ENCODE peak calls at places on chromosomes 13 and 19, in seven cellular contexts. H, E, O, G, U, C and V are unnamed samples.

GRCh38 chr19:19134687-19135158 is 3.6 kb downstream of the TMEM161A start:
- DNase-seq in H (no peak), E (peak; percentile 30), O (no peak), G (no peak), U (no peak), C (no peak), V (no peak)

GRCh38 chr19:47247308-47247990 is 8.9 kb upstream of the CCDC9 start:
- DNase-seq in H (peak; percentile 94), E (peak; percentile 78), O (peak; percentile 81), G (peak; percentile 72), U (peak; percentile 90), C (peak; percentile 72), V (peak; percentile 83)

GRCh38 chr13:61276401-61276800 is 139.2 kb downstream of the PCDH20 start:
- DNase-seq in H (no peak), E (no peak), O (no peak), G (no peak), U (no peak), C (no peak), V (no peak)

GRCh38 chr19:39140195-39140516 is 14.6 kb downstream of the PAK4 start:
- DNase-seq in H (no peak), E (no peak), O (no peak), G (no peak), U (no peak), C (no peak), V (no peak)

GRCh38 chr13:26784704-26785639 is 24.4 kb upstream of the GPR12 start:
- DNase-seq in H (no peak), E (peak; percentile 28), O (no peak), G (no peak), U (no peak), C (no peak), V (no peak)

GRCh38 chr13:113766035-113766800 is 7.2 kb downstream of the TMEM255B start:
- DNase-seq in H (no peak), E (no peak), O (no peak), G (no peak), U (no peak), C (no peak), V (no peak)

GRCh38 chr13:77384999-77385398 is 58.1 kb upstream of the MYCBP2 start:
- DNase-seq in H (no peak), E (no peak), O (no peak), G (no peak), U (peak; percentile 17), C (no peak), V (peak; percentile 41)

GRCh38 chr13:83941669-83942335 is 59.5 kb upstream of the SLITRK1 start:
- DNase-seq in H (no peak), E (no peak), O (no peak), G (no peak), U (no peak), C (peak; percentile 31), V (no peak)

GRCh38 chr13:111177803-111178389 is 62.8 kb downstream of the ARHGEF7 start:
- DNase-seq in H (no peak), E (no peak), O (no peak), G (no peak), U (peak; percentile 42), C (no peak), V (peak; percentile 91)

GRCh38 chr13:99357149-99357596 is 50.0 kb upstream of the GPR183 start:
- DNase-seq in H (peak; percentile 88), E (no peak), O (no peak), G (no peak), U (peak; percentile 25), C (no peak), V (peak; percentile 82)

GRCh38 chr13:77359171-77359570 is 32.3 kb upstream of the MYCBP2 start:
- DNase-seq in H (no peak), E (no peak), O (no peak), G (no peak), U (no peak), C (no peak), V (no peak)

GRCh38 chr19:4061683-4062575 is 4.8 kb downstream of the ZBTB7A start:
- DNase-seq in H (no peak), E (no peak), O (peak; percentile 37), G (peak; percentile 76), U (no peak), C (peak; percentile 95), V (no peak)

GRCh38 chr13:25943666-25944065 is 108.2 kb downstream of the SHISA2 start:
- DNase-seq in H (no peak), E (no peak), O (no peak), G (no peak), U (peak; percentile 3), C (no peak), V (peak; percentile 55)

GRCh38 chr19:40129425-40129824 is 38.7 kb upstream of the ZNF780A start:
- DNase-seq in H (no peak), E (no peak), O (no peak), G (no peak), U (no peak), C (no peak), V (no peak)

GRCh38 chr19:37362733-37363132 is 8.2 kb upstream of the ZNF527 start:
- DNase-seq in H (no peak), E (no peak), O (no peak), G (no peak), U (no peak), C (peak; percentile 65), V (no peak)

GRCh38 chr13:97002581-97002980 is 8.3 kb upstream of the OXGR1 start:
- DNase-seq in H (no peak), E (no peak), O (no peak), G (no peak), U (no peak), C (no peak), V (no peak)

GRCh38 chr13:20495087-20496023 is 30.3 kb downstream of the CRYL1 start:
- DNase-seq in H (peak; percentile 88), E (peak; percentile 71), O (peak; percentile 43), G (peak; percentile 41), U (peak; percentile 84), C (peak; percentile 51), V (peak; percentile 71)

GRCh38 chr19:10797541-10798256 is 38.3 kb downstream of the TMED1 start:
- DNase-seq in H (no peak), E (no peak), O (no peak), G (no peak), U (peak; percentile 22), C (no peak), V (no peak)

GRCh38 chr13:32267836-32268439 is 47.2 kb downstream of the ZAR1L start:
- DNase-seq in H (no peak), E (peak; percentile 9), O (no peak), G (peak; percentile 33), U (no peak), C (peak; percentile 37), V (no peak)

GRCh38 chr13:107075576-107075975 is 507.6 kb upstream of the ARGLU1 start:
- DNase-seq in H (no peak), E (no peak), O (no peak), G (no peak), U (no peak), C (no peak), V (no peak)

GRCh38 chr19:54203151-54203611 is 2.5 kb downstream of the RPS9 start:
- DNase-seq in H (no peak), E (no peak), O (no peak), G (no peak), U (no peak), C (no peak), V (no peak)

GRCh38 chr13:38866649-38867048 is 124.0 kb downstream of the STOML3 start:
- DNase-seq in H (no peak), E (no peak), O (no peak), G (no peak), U (no peak), C (no peak), V (no peak)

GRCh38 chr13:34364633-34365032 is 546.7 kb downstream of the RFC3 start:
- DNase-seq in H (no peak), E (no peak), O (no peak), G (no peak), U (peak; percentile 65), C (no peak), V (no peak)

GRCh38 chr19:39518458-39518857 is 3.5 kb downstream of the SELENOV start:
- DNase-seq in H (no peak), E (no peak), O (no peak), G (no peak), U (no peak), C (no peak), V (no peak)

DNA sequence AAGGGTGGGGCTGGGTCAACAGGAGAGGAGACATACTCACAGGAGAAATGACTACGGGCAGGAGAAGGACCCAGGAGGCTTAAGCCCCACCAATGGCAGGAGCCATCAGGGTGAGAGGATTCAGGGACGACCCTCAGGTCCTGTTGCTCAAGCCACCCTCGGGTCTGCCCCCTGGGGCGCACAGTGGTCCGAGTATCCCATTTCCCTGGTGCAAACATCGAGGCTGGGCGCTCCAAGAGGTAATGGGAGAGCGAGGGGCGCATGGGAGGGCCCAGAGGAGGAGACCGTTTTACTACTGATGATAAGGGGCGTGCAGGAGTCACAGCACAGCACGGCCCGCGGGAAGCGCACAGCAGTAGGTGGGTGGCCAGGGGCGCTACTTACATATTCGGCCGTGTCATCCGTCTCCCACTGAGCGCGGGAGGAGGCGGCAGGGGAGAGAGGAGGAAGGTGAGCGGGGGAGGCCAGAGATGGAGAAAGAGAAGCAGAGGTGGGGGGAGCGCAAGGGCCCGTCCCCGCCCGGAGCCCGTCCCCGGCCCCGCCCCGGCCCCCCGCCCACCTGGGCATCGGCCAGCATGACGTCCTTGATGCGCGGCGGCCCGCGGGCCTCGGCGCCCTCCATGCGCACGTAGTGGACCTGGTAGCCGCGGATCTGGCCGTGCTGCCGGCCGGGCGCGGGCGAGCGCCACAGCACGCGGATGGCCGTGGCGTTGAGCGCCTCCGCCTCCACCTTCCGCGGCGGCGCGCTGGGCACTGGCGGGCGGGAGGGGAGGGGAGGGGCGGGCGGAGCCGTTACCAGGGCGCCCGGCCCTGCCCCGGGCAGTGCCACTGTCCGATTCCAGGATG is 111.5 kb downstream of the PTPRS start:
- DNase-seq in H (no peak), E (no peak), O (peak; percentile 47), G (peak; percentile 31), U (no peak), C (no peak), V (no peak)
- H3K4me3 ChIP-seq in H (no peak overlapping the region), E (no peak overlapping the region), O (no peak overlapping the region), G (no peak overlapping the region), U (no peak overlapping the region), C (no peak overlapping the region), V (no peak overlapping the region)

GRCh38 chr19:6021878-6022569 is 44.1 kb upstream of the RANBP3 start:
- DNase-seq in H (peak; percentile 92), E (peak; percentile 72), O (peak; percentile 74), G (peak; percentile 40), U (peak; percentile 88), C (peak; percentile 87), V (peak; percentile 68)
- TF ChIP-seq CTCF in H (peak; percentile 70), E (peak; percentile 77), O (peak; percentile 57), G (peak; percentile 64), U (peak; percentile 49), C (peak; percentile 90), V (peak; percentile 75)

DNA sequence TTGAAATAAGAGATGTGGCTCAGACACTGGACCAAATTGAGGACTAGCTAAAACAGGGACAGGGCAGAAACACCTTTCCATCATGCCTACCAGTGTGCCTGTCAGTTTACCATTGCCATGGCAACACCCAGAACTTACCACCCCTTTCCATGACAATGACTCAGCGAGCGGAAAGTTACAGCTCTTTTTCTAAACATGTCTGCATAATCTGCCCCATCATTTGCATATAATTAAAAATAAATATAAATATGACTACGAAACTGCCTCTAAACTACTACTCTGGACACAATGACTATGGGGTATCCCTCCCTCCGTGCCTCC is 96.0 kb downstream of the UBL3 start:
- DNase-seq in H (no peak), E (no peak), O (no peak), G (peak; percentile 28), U (peak; percentile 39), C (no peak), V (peak; percentile 49)
- H3K4me3 ChIP-seq in H (no peak overlapping the region), E (no peak overlapping the region), O (no peak overlapping the region), G (no peak overlapping the region), U (no peak overlapping the region), C (no peak overlapping the region), V (no peak overlapping the region)

GRCh38 chr19:2719910-2720776 is 1.0 kb downstream of the DIRAS1 start:
- DNase-seq in H (no peak), E (no peak), O (no peak), G (no peak), U (peak; percentile 72), C (no peak), V (no peak)
- TF ChIP-seq CTCF in H (no peak), E (no peak), O (no peak), G (no peak), U (no peak), C (no peak), V (peak; percentile 15)